ENCODE peak calls at places on chromosomes 13 and 19, in six cellular contexts. M, T, R, A, F and Y are unnamed samples. For H3K4me1, the result is how much of the 10 kb centered on the place peaks cover.

GRCh38 chr19:35774274-35775045 is 904 bp upstream of the ARHGAP33 start:
- DNase-seq in M (no peak), T (no peak), R (no peak), A (peak), F (no peak), Y (no peak)

GRCh38 chr19:45211751-45212381 is 33.3 kb downstream of the BLOC1S3 start:
- DNase-seq in M (no peak), T (no peak), R (peak), A (no peak), F (peak), Y (no peak)

GRCh38 chr19:49213791-49214190 is 56.2 kb downstream of the TRPM4 start:
- DNase-seq in M (no peak), T (no peak), R (no peak), A (peak), F (no peak), Y (no peak)

GRCh38 chr19:43667524-43668405 is 2.2 kb downstream of the PLAUR start:
- DNase-seq in M (no peak), T (no peak), R (peak), A (no peak), F (peak), Y (peak)

GRCh38 chr13:93233997-93234416 is 7.4 kb downstream of the GPC6 start:
- DNase-seq in M (no peak), T (no peak), R (no peak), A (no peak), F (no peak), Y (no peak)

GRCh38 chr19:36030264-36031148 is 2.2 kb downstream of the CLIP3 start:
- DNase-seq in M (no peak), T (no peak), R (no peak), A (no peak), F (no peak), Y (no peak)

GRCh38 chr19:46030861-46031550 is 8.2 kb upstream of the PGLYRP1 start:
- DNase-seq in M (no peak), T (no peak), R (no peak), A (no peak), F (no peak), Y (no peak)

GRCh38 chr13:95382411-95382810 is 81.2 kb upstream of the ABCC4 start:
- DNase-seq in M (no peak), T (no peak), R (no peak), A (peak), F (no peak), Y (no peak)

GRCh38 chr19:45275370-45275971 is 24.4 kb downstream of the MARK4 start:
- DNase-seq in M (no peak), T (no peak), R (no peak), A (no peak), F (no peak), Y (no peak)

GRCh38 chr13:48892311-48892710 is 83.4 kb upstream of the FNDC3A start:
- DNase-seq in M (no peak), T (no peak), R (no peak), A (peak), F (peak), Y (no peak)

GRCh38 chr13:43981091-43981490 is 101.4 kb downstream of the LACC1 start:
- DNase-seq in M (no peak), T (no peak), R (no peak), A (no peak), F (no peak), Y (no peak)

GRCh38 chr13:51619614-51620013 is 35.4 kb downstream of the WDFY2 start:
- DNase-seq in M (no peak), T (no peak), R (no peak), A (peak), F (no peak), Y (no peak)

GRCh38 chr19:49739933-49740332 is 23.2 kb downstream of the TSKS start:
- DNase-seq in M (no peak), T (no peak), R (no peak), A (no peak), F (no peak), Y (no peak)

GRCh38 chr13:113098163-113098732 is 7.3 kb upstream of the F7 start:
- DNase-seq in M (no peak), T (no peak), R (no peak), A (no peak), F (no peak), Y (no peak)

GRCh38 chr13:72258340-72258981 is 391.5 kb upstream of the DACH1 start:
- DNase-seq in M (no peak), T (no peak), R (no peak), A (no peak), F (no peak), Y (no peak)

GRCh38 chr19:40597329-40597838 is 3.8 kb upstream of the LTBP4 start:
- DNase-seq in M (no peak), T (no peak), R (peak), A (no peak), F (no peak), Y (no peak)

GRCh38 chr19:17321655-17322489 is 12.5 kb downstream of the DDA1 start:
- DNase-seq in M (no peak), T (no peak), R (no peak), A (no peak), F (no peak), Y (no peak)

GRCh38 chr13:80577285-80577684 is 236.4 kb upstream of the SPRY2 start:
- DNase-seq in M (no peak), T (no peak), R (no peak), A (no peak), F (no peak), Y (no peak)

GRCh38 chr19:16605115-16605514 is 22.9 kb downstream of the MED26 start:
- DNase-seq in M (no peak), T (no peak), R (no peak), A (no peak), F (no peak), Y (no peak)

GRCh38 chr19:5907216-5907615 is 2.5 kb downstream of the VMAC start:
- DNase-seq in M (no peak), T (no peak), R (no peak), A (no peak), F (no peak), Y (no peak)

GRCh38 chr13:42216422-42216735 is 55.6 kb upstream of the AKAP11 start:
- DNase-seq in M (no peak), T (no peak), R (no peak), A (no peak), F (no peak), Y (no peak)

GRCh38 chr19:19997656-19998268 is 41.5 kb downstream of the ZNF682 start:
- DNase-seq in M (no peak), T (peak), R (no peak), A (no peak), F (peak), Y (no peak)

GRCh38 chr19:18340990-18341868 is 831 bp downstream of the PGPEP1 start:
- DNase-seq in M (no peak), T (peak), R (peak), A (peak), F (peak), Y (peak)

GRCh38 chr19:54420383-54421168 is 5.3 kb downstream of the TTYH1 start:
- DNase-seq in M (peak), T (no peak), R (peak), A (no peak), F (no peak), Y (no peak)

GRCh38 chr13:25971499-25972145 is 80.2 kb downstream of the SHISA2 start:
- DNase-seq in M (no peak), T (peak), R (no peak), A (peak), F (no peak), Y (no peak)

GRCh38 chr13:48804836-48805601 is 151.3 kb downstream of the CYSLTR2 start:
- DNase-seq in M (no peak), T (peak), R (no peak), A (peak), F (no peak), Y (no peak)

GRCh38 chr19:50548191-50549058 is 19.8 kb downstream of the LRRC4B start:
- DNase-seq in M (no peak), T (no peak), R (no peak), A (no peak), F (no peak), Y (no peak)

GRCh38 chr13:20942938-20943518 is 40.5 kb upstream of the XPO4 start:
- DNase-seq in M (no peak), T (no peak), R (no peak), A (no peak), F (no peak), Y (no peak)

GRCh38 chr13:45361596-45362206 is 20.7 kb upstream of the TPT1 start:
- DNase-seq in M (no peak), T (no peak), R (no peak), A (peak), F (no peak), Y (no peak)

GRCh38 chr13:51435002-51435578 is 17.7 kb downstream of the INTS6 start:
- DNase-seq in M (no peak), T (peak), R (no peak), A (peak), F (no peak), Y (no peak)

GRCh38 chr13:71412231-71412630 is 454.8 kb downstream of the DACH1 start:
- DNase-seq in M (no peak), T (no peak), R (no peak), A (no peak), F (no peak), Y (no peak)

GRCh38 chr19:1018932-1019615 is 1.8 kb downstream of the TMEM259 start:
- DNase-seq in M (no peak), T (no peak), R (no peak), A (no peak), F (no peak), Y (no peak)
- H3K4me1 ChIP-seq in M (under half), T (half or more), R (half or more), A (under half), F (half or more), Y (under half)

DNA sequence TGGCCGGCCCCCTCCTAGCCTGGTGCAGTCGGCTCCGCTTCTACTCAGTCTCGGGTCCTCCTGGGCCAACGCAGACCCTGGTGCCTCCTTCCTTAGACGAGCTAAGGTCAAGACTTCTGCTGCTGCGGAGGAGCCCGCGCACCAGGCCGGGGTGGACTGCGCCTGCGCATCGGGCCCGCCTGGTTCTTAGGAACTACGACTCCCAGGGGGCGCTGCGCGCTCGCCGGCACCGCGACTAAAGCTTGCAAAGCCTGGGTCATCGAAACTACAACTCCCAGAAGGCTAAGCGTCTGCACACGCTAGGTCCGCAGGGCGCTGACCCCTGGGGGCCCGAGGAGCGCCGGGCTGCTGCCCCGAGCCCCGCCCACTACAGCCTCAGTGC is at the start of gene ZNF835:
- DNase-seq in M (peak), T (peak), R (peak), A (no peak), F (peak), Y (peak)
- H3K4me3 ChIP-seq in M (no peak), T (no peak), R (peak), A (no peak), F (peak), Y (peak)

DNA sequence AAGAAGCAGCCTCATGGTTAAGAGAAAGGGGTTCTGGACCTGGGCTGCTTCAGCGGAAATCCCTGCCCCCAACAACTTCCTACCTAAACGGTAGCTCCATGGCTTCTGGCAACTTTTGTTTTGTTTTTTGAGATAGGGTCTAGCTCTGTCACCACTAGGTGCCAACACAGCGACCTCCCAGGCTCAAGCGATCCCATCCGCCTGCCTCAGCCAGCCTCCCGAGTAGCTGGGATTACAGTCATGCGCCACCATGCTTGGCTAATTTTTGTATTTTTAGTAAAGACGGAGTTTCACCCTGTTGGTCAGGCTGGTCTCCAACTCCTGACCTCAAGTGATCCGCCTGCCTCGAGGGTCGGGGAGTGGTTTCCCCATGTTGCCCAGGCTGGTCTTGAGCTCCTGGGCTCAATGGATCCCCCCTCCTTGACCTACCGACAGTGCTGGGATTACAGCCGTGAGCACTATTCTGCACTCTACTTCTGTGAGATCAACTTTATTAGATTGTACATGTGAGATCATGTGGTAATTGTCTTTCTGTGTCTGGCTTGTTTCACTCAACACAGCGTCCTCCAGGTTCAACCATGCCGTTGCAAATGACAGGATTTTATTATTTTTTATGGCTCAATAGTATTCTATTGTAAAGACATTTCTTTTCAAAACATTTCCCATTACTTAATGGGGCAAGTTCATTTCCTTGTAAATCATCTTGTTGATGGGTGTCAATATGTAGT is 1.3 kb upstream of the OBI1 start:
- DNase-seq in M (no peak), T (peak), R (no peak), A (no peak), F (peak), Y (no peak)
- H3K27ac ChIP-seq in M (no peak), T (no peak), R (no peak), A (no peak), F (no peak), Y (no peak)

GRCh38 chr19:10748924-10749434 is 31.1 kb downstream of the DNM2 start:
- DNase-seq in M (no peak), T (no peak), R (peak), A (peak), F (peak), Y (peak)
- H3K4me1 ChIP-seq in M (under half), T (half or more), R (half or more), A (under half), F (half or more), Y (under half)

GRCh38 chr19:4559569-4559968 is at the start of gene SEMA6B:
- DNase-seq in M (no peak), T (no peak), R (peak), A (no peak), F (peak), Y (no peak)
- H3K4me3 ChIP-seq in M (no peak), T (no peak), R (peak), A (no peak), F (peak), Y (no peak)

DNA sequence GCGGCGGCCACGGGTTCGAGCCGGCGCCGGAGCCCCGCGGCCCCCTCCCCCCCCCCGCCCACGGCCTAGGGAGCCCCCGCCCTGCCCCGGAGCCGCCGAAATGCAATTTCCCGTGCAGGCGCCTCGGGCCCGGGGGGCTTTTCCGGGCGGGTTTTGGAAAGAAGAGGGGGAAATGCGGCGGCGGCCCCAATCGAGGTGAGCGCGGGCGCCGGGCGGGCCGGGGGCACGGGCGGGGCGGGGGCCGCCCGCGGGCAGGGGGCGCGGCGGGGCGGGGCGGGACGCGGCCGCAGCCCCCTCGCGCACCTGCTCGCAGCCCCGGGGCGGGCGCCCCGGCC is 11.7 kb upstream of the NANOS3 start:
- DNase-seq in M (no peak), T (no peak), R (no peak), A (no peak), F (no peak), Y (no peak)
- H3K27ac ChIP-seq in M (no peak), T (no peak), R (peak), A (no peak), F (no peak), Y (no peak)

GRCh38 chr13:24269803-24270202 is 39.6 kb upstream of the C1QTNF9 start:
- DNase-seq in M (no peak), T (no peak), R (no peak), A (no peak), F (no peak), Y (no peak)

GRCh38 chr13:24271231-24271610 is 38.2 kb upstream of the C1QTNF9 start:
- DNase-seq in M (no peak), T (no peak), R (no peak), A (no peak), F (no peak), Y (no peak)

GRCh38 chr13:24270639-24271131 is 38.7 kb upstream of the C1QTNF9 start:
- DNase-seq in M (no peak), T (peak), R (peak), A (no peak), F (peak), Y (peak)

GRCh38 chr13:24272452-24273161 is 36.8 kb upstream of the C1QTNF9 start:
- DNase-seq in M (no peak), T (no peak), R (no peak), A (no peak), F (peak), Y (no peak)

GRCh38 chr13:24271611-24272451 is 37.5 kb upstream of the C1QTNF9 start:
- DNase-seq in M (no peak), T (peak), R (peak), A (no peak), F (peak), Y (peak)
- H3K4me1 ChIP-seq in M (under half), T (half or more), R (under half), A (under half), F (under half), Y (under half)

DNA sequence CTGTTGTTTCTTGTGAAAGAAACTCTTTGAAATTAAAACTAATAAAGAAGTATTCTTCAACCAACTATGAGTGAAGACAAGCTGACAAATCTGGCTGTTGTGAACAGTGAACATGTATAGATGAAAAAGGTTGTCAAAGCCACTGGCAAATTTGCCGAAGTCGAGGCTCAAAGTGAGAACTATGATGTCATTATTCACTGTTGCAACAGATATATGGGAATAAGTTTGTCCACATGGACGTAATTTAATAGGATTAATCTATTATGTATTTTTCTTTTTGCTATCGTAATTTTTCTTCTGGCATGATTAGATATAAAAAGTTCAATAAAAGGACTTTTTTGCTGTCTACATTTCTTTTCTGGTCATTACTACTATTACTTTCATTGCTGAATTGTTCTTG is 223.2 kb upstream of the ZNF507 start:
- DNase-seq in M (no peak), T (no peak), R (no peak), A (no peak), F (no peak), Y (no peak)
- H3K4me3 ChIP-seq in M (no peak), T (no peak), R (no peak), A (no peak), F (no peak), Y (no peak)

DNA sequence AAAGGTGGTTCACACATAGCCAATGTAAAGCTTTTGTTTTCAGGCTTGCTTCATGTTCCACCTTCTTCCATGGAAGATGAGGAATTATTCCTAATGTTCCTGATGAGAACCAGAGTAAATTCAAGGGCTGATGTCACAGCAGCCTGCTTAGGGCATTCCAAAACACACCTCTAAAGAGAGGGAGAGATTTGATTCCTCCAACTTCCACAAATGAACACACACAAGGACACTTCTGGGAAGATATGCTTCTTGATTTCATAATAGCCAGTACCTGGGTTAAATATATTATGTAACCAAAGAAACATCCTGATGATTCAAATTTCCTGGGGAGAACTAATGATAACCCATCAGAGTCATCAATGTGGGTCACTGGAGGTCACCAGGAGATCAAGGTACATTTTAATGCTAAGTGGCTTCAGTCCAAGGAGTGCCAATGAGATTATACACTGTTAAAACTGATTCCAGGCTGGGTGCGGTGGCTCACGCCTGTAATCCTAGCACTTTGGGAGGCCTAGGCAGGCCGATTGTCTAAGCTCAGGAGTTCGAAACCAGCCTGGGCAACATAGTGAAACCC is 53.9 kb upstream of the DOCK9 start:
- DNase-seq in M (no peak), T (no peak), R (no peak), A (peak), F (no peak), Y (no peak)
- H3K27ac ChIP-seq in M (no peak), T (no peak), R (no peak), A (no peak), F (no peak), Y (no peak)

DNA sequence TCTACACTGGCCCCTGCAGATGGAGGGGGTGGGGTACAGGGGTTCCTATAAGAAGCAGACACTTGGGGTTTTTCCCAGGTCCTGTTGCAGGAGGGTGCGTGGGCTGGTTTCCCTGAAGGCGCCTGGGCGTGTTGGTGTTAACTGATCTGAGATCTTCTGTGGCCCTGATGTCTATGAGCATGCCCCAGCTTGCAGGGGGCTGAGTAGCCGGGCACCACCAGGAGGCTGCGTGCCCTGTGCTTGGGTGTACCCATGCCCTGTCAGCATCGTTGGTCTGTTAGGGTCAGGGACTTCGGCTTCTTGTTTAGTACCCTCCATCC is 45.3 kb downstream of the CAPN12 start:
- DNase-seq in M (no peak), T (no peak), R (no peak), A (no peak), F (no peak), Y (no peak)
- H3K4me1 ChIP-seq in M (under half), T (half or more), R (half or more), A (under half), F (half or more), Y (under half)